ENCODE peak calls at places on chromosomes 11 and 22, in nine cellular contexts. E, W, L, T, K, V, R, S and Y are unnamed samples.

GRCh38 chr11:540583-541432 is 3.5 kb downstream of the LRRC56 start:
- DNase-seq in E (peak; percentile 2), W (no peak), L (no peak), T (no peak), K (no peak), V (no peak), R (no peak), S (no peak), Y (no peak)

GRCh38 chr11:10450451-10451398 is 4.3 kb upstream of the AMPD3 start:
- DNase-seq in E (peak; percentile 80), W (peak; percentile 47), L (no peak), T (no peak), K (no peak), V (peak; percentile 41), R (no peak), S (no peak), Y (peak; percentile 88)

GRCh38 chr11:68135161-68135560 is 14.0 kb upstream of the CHKA start:
- DNase-seq in E (no peak), W (no peak), L (no peak), T (no peak), K (no peak), V (no peak), R (no peak), S (no peak), Y (no peak)

GRCh38 chr11:18393581-18394299 is 623 bp upstream of the LDHA start:
- DNase-seq in E (peak; percentile 56), W (no peak), L (no peak), T (no peak), K (no peak), V (no peak), R (no peak), S (no peak), Y (no peak)

GRCh38 chr11:108224908-108225786 is 2.3 kb downstream of the ATM start:
- DNase-seq in E (no peak), W (no peak), L (no peak), T (no peak), K (no peak), V (no peak), R (no peak), S (no peak), Y (peak; percentile 16)

GRCh38 chr11:108734956-108735559 is 70.2 kb downstream of the DDX10 start:
- DNase-seq in E (peak; percentile 17), W (no peak), L (no peak), T (peak; percentile 13), K (no peak), V (peak; percentile 29), R (peak; percentile 44), S (no peak), Y (peak; percentile 22)

GRCh38 chr22:49667236-49667635 is 160.4 kb downstream of the BRD1 start:
- DNase-seq in E (no peak), W (no peak), L (no peak), T (peak; percentile 1), K (no peak), V (no peak), R (peak; percentile 39), S (no peak), Y (no peak)

GRCh38 chr11:2767751-2768150 is 68.0 kb upstream of the KCNQ1OT1 start:
- DNase-seq in E (no peak), W (no peak), L (no peak), T (no peak), K (no peak), V (no peak), R (no peak), S (no peak), Y (no peak)

GRCh38 chr22:40178417-40179409 is 988 bp downstream of the TNRC6B start:
- DNase-seq in E (peak; percentile 54), W (no peak), L (no peak), T (peak; percentile 53), K (no peak), V (peak; percentile 59), R (peak; percentile 71), S (no peak), Y (peak; percentile 48)

GRCh38 chr11:6703247-6704063 is 20.3 kb upstream of the MRPL17 start:
- DNase-seq in E (peak; percentile 76), W (peak; percentile 48), L (peak; percentile 46), T (peak; percentile 85), K (peak; percentile 27), V (peak; percentile 86), R (peak; percentile 63), S (peak; percentile 53), Y (peak; percentile 58)

GRCh38 chr11:122440783-122441701 is 214.5 kb upstream of the UBASH3B start:
- DNase-seq in E (peak; percentile 56), W (no peak), L (no peak), T (peak; percentile 32), K (peak; percentile 30), V (peak; percentile 48), R (peak; percentile 15), S (peak; percentile 16), Y (peak; percentile 0)

GRCh38 chr22:42932857-42933782 is 76.0 kb upstream of the ARFGAP3 start:
- DNase-seq in E (no peak), W (no peak), L (no peak), T (no peak), K (no peak), V (no peak), R (no peak), S (no peak), Y (no peak)

GRCh38 chr22:49449811-49450386 is 377.8 kb downstream of the BRD1 start:
- DNase-seq in E (peak; percentile 30), W (no peak), L (no peak), T (no peak), K (no peak), V (no peak), R (no peak), S (no peak), Y (no peak)

GRCh38 chr11:132242662-132243061 is 872.2 kb downstream of the NTM start:
- DNase-seq in E (no peak), W (no peak), L (no peak), T (no peak), K (no peak), V (no peak), R (no peak), S (no peak), Y (no peak)

GRCh38 chr11:18367431-18367830 is 26.9 kb upstream of the LDHA start:
- DNase-seq in E (no peak), W (no peak), L (no peak), T (peak; percentile 28), K (no peak), V (peak; percentile 33), R (no peak), S (no peak), Y (no peak)

GRCh38 chr11:95884364-95884763 is 39.5 kb downstream of the MTMR2 start:
- DNase-seq in E (no peak), W (peak; percentile 32), L (peak; percentile 1), T (peak; percentile 45), K (no peak), V (peak; percentile 54), R (peak; percentile 73), S (no peak), Y (no peak)

GRCh38 chr11:129208863-129209262 is 16.7 kb upstream of the ARHGAP32 start:
- DNase-seq in E (no peak), W (no peak), L (no peak), T (peak; percentile 18), K (no peak), V (peak; percentile 21), R (no peak), S (no peak), Y (no peak)

GRCh38 chr11:58567889-58568512 is 7.7 kb downstream of the LPXN start:
- DNase-seq in E (peak; percentile 73), W (no peak), L (no peak), T (peak; percentile 74), K (peak; percentile 25), V (peak; percentile 75), R (peak; percentile 76), S (no peak), Y (peak; percentile 60)

GRCh38 chr22:27799334-27800249 is 2.0 kb downstream of the MN1 start:
- DNase-seq in E (no peak), W (no peak), L (no peak), T (peak; percentile 44), K (peak; percentile 16), V (no peak), R (no peak), S (no peak), Y (no peak)
- H3K4me3 ChIP-seq in E (peak overlapping the region; percentile 92), W (peak overlapping the region; percentile 92), L (peak overlapping the region; percentile 60), T (peak overlapping the region; percentile 85), K (peak overlapping the region; percentile 46), V (peak overlapping the region; percentile 77), R (peak overlapping the region; percentile 52), S (no peak overlapping the region), Y (no peak overlapping the region)

GRCh38 chr22:45497268-45497667 is 5.4 kb upstream of the FBLN1 start:
- DNase-seq in E (no peak), W (no peak), L (no peak), T (peak; percentile 65), K (no peak), V (no peak), R (peak; percentile 25), S (no peak), Y (no peak)
- H3K4me3 ChIP-seq in E (no peak overlapping the region), W (no peak overlapping the region), L (no peak overlapping the region), T (no peak overlapping the region), K (no peak overlapping the region), V (no peak overlapping the region), R (no peak overlapping the region), S (no peak overlapping the region), Y (no peak overlapping the region)

GRCh38 chr11:47186937-47187681 is 875 bp upstream of the PACSIN3 start:
- DNase-seq in E (peak; percentile 75), W (peak; percentile 59), L (no peak), T (peak; percentile 44), K (peak; percentile 78), V (peak; percentile 43), R (peak; percentile 49), S (peak; percentile 43), Y (peak; percentile 38)

GRCh38 chr11:47189100-47189834 is 3.0 kb upstream of the PACSIN3 start:
- DNase-seq in E (peak; percentile 87), W (peak; percentile 100), L (no peak), T (peak; percentile 86), K (no peak), V (peak; percentile 85), R (no peak), S (no peak), Y (peak; percentile 91)

GRCh38 chr11:47187723-47188122 is 1.5 kb upstream of the PACSIN3 start:
- DNase-seq in E (peak; percentile 51), W (peak; percentile 84), L (no peak), T (no peak), K (no peak), V (no peak), R (no peak), S (no peak), Y (peak; percentile 39)

GRCh38 chr11:47186076-47186936 is at the start of gene PACSIN3:
- DNase-seq in E (peak; percentile 82), W (no peak), L (no peak), T (peak; percentile 45), K (no peak), V (peak; percentile 59), R (peak; percentile 60), S (no peak), Y (no peak)

GRCh38 chr11:47188262-47188661 is 2.0 kb upstream of the PACSIN3 start:
- DNase-seq in E (no peak), W (no peak), L (no peak), T (no peak), K (no peak), V (no peak), R (no peak), S (no peak), Y (no peak)
- H3K4me3 ChIP-seq in E (no peak overlapping the region), W (peak overlapping the region; percentile 77), L (no peak overlapping the region), T (no peak overlapping the region), K (no peak overlapping the region), V (no peak overlapping the region), R (no peak overlapping the region), S (no peak overlapping the region), Y (no peak overlapping the region)

DNA sequence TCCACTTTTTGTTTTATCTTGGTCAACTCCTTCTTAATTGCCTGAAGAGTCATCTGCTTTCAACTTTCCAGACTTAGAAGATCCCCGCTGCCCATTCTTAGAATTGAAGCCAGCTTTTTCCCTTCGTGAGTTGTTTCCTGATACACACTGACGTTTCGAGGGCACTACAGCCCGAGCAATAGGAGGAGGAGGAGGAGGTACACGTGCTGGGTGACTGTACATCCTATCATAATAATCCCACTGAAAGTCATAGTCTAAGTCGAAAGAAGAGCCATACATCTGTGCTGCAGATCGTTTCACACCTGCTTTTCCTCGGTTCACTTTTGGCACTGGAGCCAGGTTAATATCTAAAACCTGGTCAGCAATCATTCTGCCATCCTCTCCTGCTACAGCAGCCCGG is 606.1 kb downstream of the DLG2 start:
- DNase-seq in E (no peak), W (no peak), L (no peak), T (no peak), K (no peak), V (no peak), R (no peak), S (no peak), Y (no peak)
- H3K4me3 ChIP-seq in E (no peak overlapping the region), W (no peak overlapping the region), L (no peak overlapping the region), T (no peak overlapping the region), K (no peak overlapping the region), V (no peak overlapping the region), R (no peak overlapping the region), S (no peak overlapping the region), Y (no peak overlapping the region)